ENCODE peak calls at places on chromosome 21, in ten cellular contexts. K is AG04450; H is NCI-H2029 treated with DMSO at 0.1 percent for 48 hours; V is M059J; C is H54; F is neural progenitor cell; B is retina; A is NCI-H524; T is astrocyte of the spinal cord; I is activated CD8-positive, alpha-beta memory T cell treated with anti-CD3 and anti-CD28 coated beads for 1 hour. Y is an unnamed sample.

GRCh38 chr21:46421191-46421750 is 37.4 kb upstream of the DIP2A start:
- DNase-seq in H (no peak), T (no peak), V (no peak), A (no peak), I (no peak), F (no peak), B (no peak), C (no peak), K (no peak), Y (no peak)

GRCh38 chr21:45348591-45349327 is 56.2 kb upstream of the COL18A1 start:
- DNase-seq in T (no peak), I (no peak), B (peak; percentile 24), F (peak; percentile 1), H (no peak), A (no peak), K (no peak), V (no peak), C (no peak), Y (no peak)

GRCh38 chr21:31198575-31198974 is 145.5 kb downstream of the TIAM1 start:
- DNase-seq in V (peak; percentile 61), F (peak; percentile 57), B (peak; percentile 59), A (peak; percentile 52), I (no peak), H (peak; percentile 67), K (peak; percentile 24), T (peak; percentile 79), C (peak; percentile 51), Y (no peak)

GRCh38 chr21:41585199-41585994 is 77.4 kb upstream of the TMPRSS2 start:
- DNase-seq in I (no peak), B (no peak), A (no peak), H (no peak), C (no peak), K (no peak), V (no peak), F (no peak), T (no peak), Y (no peak)

GRCh38 chr21:41477641-41478318 is 30.2 kb downstream of the TMPRSS2 start:
- DNase-seq in A (no peak), V (peak; percentile 59), F (peak; percentile 67), C (no peak), K (no peak), B (peak; percentile 52), H (no peak), T (peak; percentile 44), I (no peak), Y (no peak)

GRCh38 chr21:36388835-36389234 is 3.6 kb downstream of the CHAF1B start:
- DNase-seq in K (no peak), F (peak; percentile 65), B (no peak), I (no peak), C (no peak), H (no peak), A (no peak), T (peak; percentile 49), V (no peak), Y (no peak)

GRCh38 chr21:39137248-39138186 is 45.7 kb downstream of the PSMG1 start:
- DNase-seq in B (peak; percentile 27), K (no peak), I (no peak), V (peak; percentile 91), A (no peak), C (no peak), F (peak; percentile 33), T (peak; percentile 65), H (no peak), Y (no peak)

GRCh38 chr21:41725421-41726021 is 41.3 kb downstream of the RIPK4 start:
- DNase-seq in A (no peak), C (no peak), B (peak; percentile 67), F (peak; percentile 42), I (no peak), H (no peak), V (no peak), T (peak; percentile 2), K (no peak), Y (no peak)

GRCh38 chr21:45768741-45769049 is 125.2 kb downstream of the PCBP3 start:
- DNase-seq in T (no peak), C (no peak), H (no peak), V (no peak), K (no peak), B (peak; percentile 25), F (peak; percentile 16), I (no peak), A (no peak), Y (no peak)

GRCh38 chr21:17925000-17925610 is 105.9 kb upstream of the C21orf91 start:
- DNase-seq in V (peak; percentile 64), A (peak; percentile 66), T (peak; percentile 57), B (peak; percentile 53), K (peak; percentile 6), F (peak; percentile 83), H (peak; percentile 34), C (peak; percentile 44), I (peak; percentile 8), Y (peak; percentile 72)

GRCh38 chr21:32181415-32181814 is 97.4 kb downstream of the MIS18A start:
- DNase-seq in I (no peak), H (no peak), B (no peak), K (no peak), V (no peak), T (no peak), C (no peak), F (no peak), A (no peak), Y (no peak)

GRCh38 chr21:42414928-42415769 is 11.4 kb downstream of the UBASH3A start:
- DNase-seq in C (peak; percentile 68), V (peak; percentile 89), B (no peak), K (no peak), I (peak; percentile 87), H (no peak), T (peak; percentile 65), F (no peak), A (no peak), Y (peak; percentile 27)

GRCh38 chr21:38181101-38181500 is 75.7 kb upstream of the KCNJ15 start:
- DNase-seq in C (no peak), K (no peak), I (no peak), H (no peak), A (no peak), F (no peak), V (peak; percentile 61), T (peak; percentile 18), B (no peak), Y (peak; percentile 81)

GRCh38 chr21:44820851-44821250 is 3.0 kb upstream of the SUMO3 start:
- DNase-seq in H (no peak), I (no peak), C (no peak), A (no peak), T (no peak), F (no peak), K (no peak), V (peak; percentile 70), B (no peak), Y (no peak)

GRCh38 chr21:36744560-36745231 is 45.8 kb downstream of the SIM2 start:
- DNase-seq in V (peak; percentile 69), A (no peak), K (no peak), B (no peak), T (no peak), C (no peak), I (no peak), H (peak; percentile 73), F (no peak), Y (no peak)

GRCh38 chr21:38797470-38797869 is 8.3 kb upstream of the ETS2 start:
- DNase-seq in T (no peak), K (no peak), C (no peak), I (no peak), F (no peak), H (no peak), A (no peak), V (peak; percentile 92), B (no peak), Y (no peak)

GRCh38 chr21:33844890-33845205 is 70.8 kb downstream of the ATP5PO start:
- DNase-seq in H (no peak), C (no peak), A (no peak), I (no peak), B (no peak), T (no peak), V (no peak), F (no peak), K (no peak), Y (no peak)

GRCh38 chr21:17757671-17758070 is 61.5 kb downstream of the C21orf91 start:
- DNase-seq in K (no peak), I (no peak), T (no peak), A (no peak), C (no peak), F (no peak), H (no peak), B (no peak), V (no peak), Y (no peak)

GRCh38 chr21:42570841-42571387 is 57.3 kb downstream of the SLC37A1 start:
- DNase-seq in C (no peak), I (no peak), V (peak; percentile 50), F (peak; percentile 91), T (no peak), K (no peak), B (peak; percentile 85), A (no peak), H (no peak), Y (no peak)

GRCh38 chr21:27275294-27275927 is 308.5 kb upstream of the ADAMTS5 start:
- DNase-seq in I (no peak), K (peak; percentile 18), T (peak; percentile 82), A (no peak), H (no peak), B (no peak), F (no peak), C (peak; percentile 14), V (peak; percentile 75), Y (no peak)

GRCh38 chr21:27519357-27519756 is 552.5 kb upstream of the ADAMTS5 start:
- DNase-seq in T (peak; percentile 87), B (no peak), C (peak; percentile 6), I (no peak), A (no peak), K (peak; percentile 82), V (peak; percentile 71), F (no peak), H (no peak), Y (peak; percentile 42)

GRCh38 chr21:30620080-30620479 is 347 bp upstream of the KRTAP20-4 start:
- DNase-seq in A (no peak), C (no peak), K (no peak), I (no peak), H (no peak), T (no peak), V (no peak), F (no peak), B (no peak), Y (no peak)

GRCh38 chr21:42062543-42063022 is 8.5 kb upstream of the UMODL1 start:
- DNase-seq in C (no peak), H (no peak), T (no peak), A (no peak), F (no peak), K (no peak), V (no peak), B (peak; percentile 51), I (peak; percentile 83), Y (no peak)

GRCh38 chr21:46153259-46154154 is 1.9 kb downstream of the FTCD start:
- DNase-seq in H (peak; percentile 3), A (no peak), B (peak; percentile 82), T (no peak), I (no peak), C (peak; percentile 72), F (peak; percentile 80), V (peak; percentile 25), K (no peak), Y (no peak)

GRCh38 chr21:34926784-34927548 is 122.1 kb downstream of the RUNX1 start:
- DNase-seq in A (no peak), I (no peak), C (peak; percentile 30), K (no peak), F (no peak), H (no peak), B (no peak), T (peak; percentile 44), V (peak; percentile 64), Y (no peak)

GRCh38 chr21:42542596-42542995 is 28.9 kb downstream of the SLC37A1 start:
- DNase-seq in T (no peak), K (no peak), B (no peak), H (no peak), V (no peak), I (no peak), C (no peak), F (no peak), A (no peak), Y (no peak)

GRCh38 chr21:28893687-28894086 is 99.0 kb downstream of the LTN1 start:
- DNase-seq in C (no peak), I (no peak), B (no peak), F (no peak), H (no peak), K (no peak), T (no peak), V (peak; percentile 19), A (no peak), Y (no peak)

GRCh38 chr21:32812035-32812434 is 40.5 kb upstream of the PAXBP1 start:
- DNase-seq in A (no peak), F (no peak), B (no peak), K (no peak), V (no peak), H (no peak), I (no peak), T (no peak), C (no peak), Y (no peak)

Y was measured in HFF-Myc.